ENCODE peak calls at places on chromosomes 6 and 20, in six cellular contexts. E, M, D, I, J and T are unnamed samples.

GRCh38 chr20:37880726-37881591 is 22.0 kb upstream of the VSTM2L start:
- DNase-seq in D (no peak), M (no peak), J (no peak), I (peak; percentile 63), E (peak; percentile 70), T (no peak)

GRCh38 chr20:20148774-20149173 is 96.4 kb downstream of the CFAP61 start:
- DNase-seq in M (no peak), D (no peak), J (no peak), E (no peak), I (no peak), T (no peak)

GRCh38 chr20:10385850-10386544 is 48.0 kb downstream of the MKKS start:
- DNase-seq in E (no peak), I (no peak), D (no peak), M (no peak), J (no peak), T (no peak)

GRCh38 chr6:26183581-26184408 is 96.6 kb downstream of the HFE start:
- DNase-seq in D (no peak), I (no peak), J (no peak), E (no peak), M (peak; percentile 84), T (no peak)

GRCh38 chr20:32231847-32232246 is 24.2 kb downstream of the POFUT1 start:
- DNase-seq in D (no peak), J (no peak), E (no peak), M (no peak), I (no peak), T (no peak)

GRCh38 chr6:15399651-15400470 is 154.0 kb downstream of the JARID2 start:
- DNase-seq in J (no peak), D (no peak), I (peak; percentile 88), E (no peak), M (no peak), T (no peak)

GRCh38 chr6:103895136-103895535 is 964.6 kb downstream of the HACE1 start:
- DNase-seq in I (no peak), E (no peak), M (no peak), D (no peak), J (no peak), T (no peak)

GRCh38 chr20:32234135-32234808 is 26.6 kb downstream of the POFUT1 start:
- DNase-seq in I (no peak), M (no peak), D (no peak), J (no peak), E (no peak), T (no peak)

GRCh38 chr6:6246539-6246938 is 73.9 kb downstream of the F13A1 start:
- DNase-seq in J (no peak), D (no peak), I (no peak), E (no peak), M (peak; percentile 21), T (no peak)

GRCh38 chr6:158848441-158848840 is 29.3 kb upstream of the EZR start:
- DNase-seq in M (no peak), J (no peak), E (no peak), I (peak; percentile 42), D (no peak), T (no peak)

GRCh38 chr6:85483041-85483700 is 33.3 kb downstream of the NT5E start:
- DNase-seq in E (peak; percentile 50), I (peak; percentile 78), J (peak; percentile 27), M (no peak), D (peak; percentile 33), T (no peak)

DNA sequence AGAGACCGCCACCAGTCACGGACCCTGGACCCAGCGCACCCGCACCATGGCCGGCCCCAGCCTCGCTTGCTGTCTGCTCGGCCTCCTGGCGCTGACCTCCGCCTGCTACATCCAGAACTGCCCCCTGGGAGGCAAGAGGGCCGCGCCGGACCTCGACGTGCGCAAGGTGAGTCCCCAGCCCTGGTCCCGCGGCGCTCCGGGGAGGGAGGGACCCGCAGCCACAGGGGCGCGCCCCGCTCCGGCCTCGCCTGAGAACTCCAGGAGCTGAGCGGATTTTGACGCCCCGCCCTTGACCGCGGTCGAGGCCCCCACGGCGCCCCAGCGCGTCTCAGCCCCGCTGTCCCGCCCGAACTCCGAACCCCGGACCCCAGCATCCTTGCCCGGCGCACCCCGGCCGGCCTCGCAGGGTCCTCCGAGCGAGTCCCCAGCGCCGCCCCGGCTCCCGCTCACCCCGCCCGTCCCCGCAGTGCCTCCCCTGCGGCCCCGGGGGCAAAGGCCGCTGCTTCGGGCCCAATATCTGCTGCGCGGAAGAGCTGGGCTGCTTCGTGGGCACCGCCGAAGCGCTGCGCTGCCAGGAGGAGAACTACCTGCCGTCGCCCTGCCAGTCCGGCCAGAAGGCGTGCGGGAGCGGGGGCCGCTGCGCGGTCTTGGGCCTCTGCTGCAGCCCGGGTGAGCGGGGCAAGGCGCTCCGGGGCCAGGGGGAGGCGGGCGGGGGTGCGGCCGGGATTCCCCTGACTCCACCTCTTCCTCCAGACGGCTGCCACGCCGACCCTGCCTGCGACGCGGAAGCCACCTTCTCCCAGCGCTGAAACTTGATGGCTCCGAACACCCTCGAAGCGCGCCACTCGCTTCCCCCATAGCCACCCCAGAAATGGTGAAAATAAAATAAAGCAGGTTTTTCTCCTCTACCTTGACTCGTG is at the start of gene OXT:
- DNase-seq in J (no peak), I (no peak), D (no peak), M (no peak), E (no peak), T (no peak)
- TF ChIP-seq POLR2AphosphoS5 in J (no peak), I (no peak), D (no peak), M (no peak), E (no peak), T (no peak)

DNA sequence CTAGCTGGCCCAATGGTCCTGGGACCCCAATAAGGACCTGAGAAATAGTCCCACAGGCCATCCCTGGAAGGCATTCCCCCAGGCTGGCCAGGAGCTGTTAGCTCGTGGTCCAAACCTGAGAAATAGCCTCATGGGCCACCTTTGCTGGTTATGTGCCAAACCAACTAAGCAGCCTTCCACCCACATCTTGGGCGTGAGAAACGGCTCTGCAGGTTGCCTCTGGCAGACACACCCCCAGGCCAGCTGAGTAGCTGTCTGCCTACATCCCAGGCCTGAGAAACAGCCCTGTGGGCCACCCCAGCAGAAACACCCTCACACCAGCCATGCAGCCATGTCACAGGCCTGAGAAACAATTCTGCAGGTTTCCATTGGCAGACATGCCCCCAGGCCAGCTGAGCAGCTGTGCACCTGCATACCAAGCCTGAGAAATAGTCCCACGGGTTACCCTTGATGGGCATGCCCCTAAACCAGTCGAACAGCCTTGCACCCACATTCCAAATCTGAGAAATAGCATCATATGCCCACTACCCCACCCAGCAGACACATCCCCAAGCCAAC is 567.8 kb upstream of the ID4 start:
- DNase-seq in I (no peak), J (no peak), E (no peak), D (no peak), M (no peak), T (no peak)
- TF ChIP-seq TAF1 in I (no peak), J (no peak), E (no peak), D (no peak), M (no peak), T (no peak)

DNA sequence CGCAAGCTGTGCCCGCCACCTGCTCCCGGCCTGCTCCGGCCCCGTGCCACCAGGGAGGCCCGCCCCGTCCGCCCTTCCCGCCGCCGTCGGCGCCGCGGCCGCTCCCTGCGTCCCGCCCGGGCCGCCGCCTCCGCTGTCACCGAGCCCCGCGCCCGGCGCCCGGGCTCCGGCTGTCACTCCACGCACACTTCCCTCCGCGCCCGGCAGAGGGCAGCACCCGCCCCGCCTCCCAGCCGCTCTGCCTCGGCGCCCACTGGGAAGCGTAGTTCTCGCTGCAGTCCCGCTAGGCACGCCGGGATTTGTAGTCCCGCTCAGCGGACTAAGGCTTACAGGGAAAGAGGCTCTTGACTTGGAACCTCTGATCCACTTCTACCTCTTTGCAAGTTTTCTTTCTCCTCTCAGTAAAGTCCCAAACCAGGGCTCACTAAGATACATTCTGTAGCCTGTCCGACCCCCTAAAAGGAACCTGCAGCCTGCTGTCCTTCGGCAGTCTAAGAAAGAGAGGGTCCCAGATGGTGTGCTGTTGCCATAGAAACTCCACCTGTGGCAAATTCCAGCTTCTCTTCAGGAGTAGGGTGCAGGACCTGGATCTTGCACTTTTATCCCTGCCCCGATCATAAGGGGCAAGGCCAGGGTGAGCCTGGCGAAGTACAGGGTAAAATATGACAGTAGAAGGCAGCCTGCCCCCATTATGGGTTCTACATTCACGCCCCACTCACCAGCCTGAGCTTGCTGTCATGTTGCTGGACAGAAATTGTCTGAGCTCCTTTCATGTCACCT is at the start of gene TFEB:
- DNase-seq in I (peak; percentile 98), M (no peak), E (peak; percentile 90), D (no peak), J (peak; percentile 92), T (peak; percentile 94)
- TF ChIP-seq POLR2A in I (no peak), M (no peak), E (no peak), D (no peak), J (no peak), T (peak; percentile 13)

GRCh38 chr20:2509468-2509781 is 710 bp upstream of the ZNF343 start:
- DNase-seq in I (no peak), M (no peak), J (no peak), D (no peak), E (no peak), T (no peak)
- TF ChIP-seq POLR2AphosphoS5 in I (no peak), M (no peak), J (no peak), D (no peak), E (no peak), T (no peak)

GRCh38 chr6:134515976-134516375 is 198.1 kb upstream of the SGK1 start:
- DNase-seq in I (no peak), M (no peak), E (no peak), J (no peak), D (no peak), T (no peak)

GRCh38 chr6:134519456-134519855 is 201.5 kb upstream of the SGK1 start:
- DNase-seq in E (no peak), M (peak; percentile 4), J (no peak), D (no peak), I (no peak), T (no peak)

GRCh38 chr6:134516582-134516981 is 198.7 kb upstream of the SGK1 start:
- DNase-seq in D (no peak), M (no peak), I (no peak), J (no peak), E (no peak), T (no peak)

GRCh38 chr6:134517863-134518262 is 200.0 kb upstream of the SGK1 start:
- DNase-seq in D (no peak), E (no peak), M (no peak), J (no peak), I (no peak), T (no peak)

GRCh38 chr6:134517145-134517658 is 199.3 kb upstream of the SGK1 start:
- DNase-seq in D (no peak), M (no peak), J (no peak), I (no peak), E (peak; percentile 69), T (no peak)
- TF ChIP-seq TAF1 in D (no peak), M (no peak), J (no peak), I (no peak), E (no peak), T (no peak)